ENCODE peak calls at places on chromosomes 1 and 21, in ten cellular contexts. One of them, this sample, is unnamed.

GRCh38 chr1:222167111-222167510 is 380.8 kb downstream of the HHIPL2 start:
- DNase-seq in breast epithelium: peak; percentile 64
- DNase-seq in Peyer's patch: no peak
- DNase-seq in IMR-90: peak; percentile 94
- DNase-seq in spleen: no peak
- DNase-seq in upper lobe of left lung: no peak
- DNase-seq in GM12878: peak; percentile 32
- DNase-seq in body of pancreas: peak; percentile 69
- DNase-seq in transverse colon: peak; percentile 24
- DNase-seq in stomach: peak; percentile 51
- DNase-seq in this sample: no peak

GRCh38 chr21:28393279-28393678 is 599.4 kb downstream of the LTN1 start:
- DNase-seq in GM12878: no peak
- DNase-seq in transverse colon: peak; percentile 83
- DNase-seq in stomach: peak; percentile 84
- DNase-seq in spleen: no peak
- DNase-seq in IMR-90: peak; percentile 21
- DNase-seq in breast epithelium: no peak
- DNase-seq in body of pancreas: peak; percentile 86
- DNase-seq in Peyer's patch: no peak
- DNase-seq in upper lobe of left lung: no peak
- DNase-seq in this sample: no peak

GRCh38 chr1:24226754-24227153 is 39.7 kb upstream of the IFNLR1 start:
- DNase-seq in upper lobe of left lung: no peak
- DNase-seq in body of pancreas: no peak
- DNase-seq in stomach: no peak
- DNase-seq in breast epithelium: no peak
- DNase-seq in Peyer's patch: no peak
- DNase-seq in IMR-90: no peak
- DNase-seq in transverse colon: no peak
- DNase-seq in spleen: no peak
- DNase-seq in GM12878: peak; percentile 35
- DNase-seq in this sample: no peak

GRCh38 chr1:15152318-15153183 is 996 bp upstream of the TMEM51 start:
- DNase-seq in upper lobe of left lung: peak; percentile 90
- DNase-seq in transverse colon: peak; percentile 92
- DNase-seq in body of pancreas: peak; percentile 95
- DNase-seq in stomach: peak; percentile 92
- DNase-seq in Peyer's patch: peak; percentile 26
- DNase-seq in IMR-90: peak; percentile 91
- DNase-seq in GM12878: no peak
- DNase-seq in breast epithelium: peak; percentile 84
- DNase-seq in spleen: peak; percentile 78
- DNase-seq in this sample: peak; percentile 93

GRCh38 chr1:44884746-44885145 is 41.7 kb upstream of the PTCH2 start:
- DNase-seq in spleen: no peak
- DNase-seq in IMR-90: no peak
- DNase-seq in Peyer's patch: no peak
- DNase-seq in GM12878: no peak
- DNase-seq in body of pancreas: peak; percentile 15
- DNase-seq in stomach: no peak
- DNase-seq in upper lobe of left lung: no peak
- DNase-seq in breast epithelium: no peak
- DNase-seq in transverse colon: no peak
- DNase-seq in this sample: no peak

GRCh38 chr21:45948576-45949141 is 32.9 kb upstream of the COL6A1 start:
- DNase-seq in upper lobe of left lung: peak; percentile 65
- DNase-seq in stomach: no peak
- DNase-seq in body of pancreas: peak; percentile 14
- DNase-seq in GM12878: no peak
- DNase-seq in Peyer's patch: no peak
- DNase-seq in breast epithelium: no peak
- DNase-seq in transverse colon: no peak
- DNase-seq in IMR-90: no peak
- DNase-seq in spleen: no peak
- DNase-seq in this sample: no peak

GRCh38 chr1:11753555-11754208 is 8.3 kb upstream of the C1orf167 start:
- DNase-seq in IMR-90: no peak
- DNase-seq in upper lobe of left lung: no peak
- DNase-seq in GM12878: no peak
- DNase-seq in Peyer's patch: no peak
- DNase-seq in body of pancreas: no peak
- DNase-seq in breast epithelium: no peak
- DNase-seq in transverse colon: no peak
- DNase-seq in spleen: no peak
- DNase-seq in stomach: no peak
- DNase-seq in this sample: no peak

GRCh38 chr1:31954607-31955283 is 16.6 kb upstream of the PTP4A2 start:
- DNase-seq in spleen: peak; percentile 89
- DNase-seq in transverse colon: peak; percentile 82
- DNase-seq in stomach: peak; percentile 85
- DNase-seq in Peyer's patch: peak; percentile 50
- DNase-seq in breast epithelium: peak; percentile 60
- DNase-seq in GM12878: no peak
- DNase-seq in upper lobe of left lung: peak; percentile 78
- DNase-seq in IMR-90: peak; percentile 99
- DNase-seq in body of pancreas: peak; percentile 61
- DNase-seq in this sample: peak; percentile 93

GRCh38 chr1:52684545-52684944 is 13.6 kb downstream of the COA7 start:
- DNase-seq in stomach: no peak
- DNase-seq in IMR-90: no peak
- DNase-seq in breast epithelium: no peak
- DNase-seq in transverse colon: no peak
- DNase-seq in spleen: no peak
- DNase-seq in body of pancreas: no peak
- DNase-seq in GM12878: no peak
- DNase-seq in Peyer's patch: no peak
- DNase-seq in upper lobe of left lung: no peak
- DNase-seq in this sample: no peak

GRCh38 chr1:52680353-52680752 is 17.8 kb downstream of the COA7 start:
- DNase-seq in body of pancreas: no peak
- DNase-seq in stomach: no peak
- DNase-seq in breast epithelium: no peak
- DNase-seq in upper lobe of left lung: no peak
- DNase-seq in GM12878: no peak
- DNase-seq in transverse colon: no peak
- DNase-seq in spleen: no peak
- DNase-seq in IMR-90: no peak
- DNase-seq in Peyer's patch: no peak
- DNase-seq in this sample: no peak

GRCh38 chr1:52678961-52679897 is 18.9 kb downstream of the COA7 start:
- DNase-seq in breast epithelium: no peak
- DNase-seq in GM12878: no peak
- DNase-seq in transverse colon: no peak
- DNase-seq in body of pancreas: no peak
- DNase-seq in Peyer's patch: no peak
- DNase-seq in upper lobe of left lung: no peak
- DNase-seq in spleen: no peak
- DNase-seq in IMR-90: no peak
- DNase-seq in stomach: no peak
- DNase-seq in this sample: no peak

GRCh38 chr1:52686830-52687229 is 11.3 kb downstream of the COA7 start:
- DNase-seq in IMR-90: no peak
- DNase-seq in transverse colon: no peak
- DNase-seq in GM12878: no peak
- DNase-seq in body of pancreas: no peak
- DNase-seq in Peyer's patch: no peak
- DNase-seq in stomach: no peak
- DNase-seq in spleen: no peak
- DNase-seq in breast epithelium: no peak
- DNase-seq in upper lobe of left lung: no peak
- DNase-seq in this sample: no peak

DNA sequence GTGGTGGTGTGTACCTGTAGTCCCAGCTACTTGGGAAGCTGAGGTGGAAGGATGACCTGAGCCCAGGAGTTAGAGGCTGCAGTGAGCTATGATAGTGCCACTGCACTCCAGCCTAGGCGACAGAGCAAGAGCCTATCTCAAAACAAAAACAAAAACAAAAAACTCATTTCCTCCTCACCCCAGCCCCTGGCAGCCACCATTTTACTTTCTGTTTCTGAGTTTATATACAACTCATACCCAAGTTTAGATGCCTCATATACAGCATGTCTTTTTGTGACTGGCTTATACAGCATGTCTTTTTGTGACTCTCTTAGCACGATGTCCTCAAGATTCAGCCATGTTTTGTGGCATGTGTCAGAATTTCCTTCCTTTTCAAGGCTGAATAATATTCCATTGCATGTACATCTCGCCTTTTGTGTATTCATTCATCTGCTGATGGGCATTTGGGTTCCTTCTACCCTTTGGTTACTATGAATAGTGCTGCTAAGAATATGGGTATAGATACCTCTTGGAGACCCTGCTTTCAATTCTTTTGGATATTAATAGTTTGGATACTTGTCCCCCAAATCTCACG is 14.7 kb downstream of the COA7 start:
- DNase-seq in IMR-90: no peak
- DNase-seq in Peyer's patch: no peak
- DNase-seq in GM12878: no peak
- DNase-seq in transverse colon: no peak
- DNase-seq in upper lobe of left lung: no peak
- DNase-seq in body of pancreas: no peak
- DNase-seq in spleen: no peak
- DNase-seq in stomach: no peak
- DNase-seq in breast epithelium: no peak
- DNase-seq in this sample: no peak
- TF ChIP-seq POLR2A in IMR-90: no peak
- TF ChIP-seq POLR2A in Peyer's patch: no peak
- TF ChIP-seq POLR2A in GM12878: no peak
- TF ChIP-seq POLR2A in transverse colon: no peak
- TF ChIP-seq POLR2A in upper lobe of left lung: no peak
- TF ChIP-seq POLR2A in body of pancreas: no peak
- TF ChIP-seq POLR2A in spleen: no peak
- TF ChIP-seq POLR2A in stomach: no peak
- TF ChIP-seq POLR2A in breast epithelium: no peak
- TF ChIP-seq POLR2A in this sample: no peak

GRCh38 chr21:40667964-40668363 is 179.0 kb downstream of the DSCAM start:
- DNase-seq in body of pancreas: no peak
- DNase-seq in spleen: no peak
- DNase-seq in IMR-90: no peak
- DNase-seq in Peyer's patch: no peak
- DNase-seq in GM12878: no peak
- DNase-seq in stomach: no peak
- DNase-seq in upper lobe of left lung: no peak
- DNase-seq in transverse colon: no peak
- DNase-seq in breast epithelium: no peak
- DNase-seq in this sample: no peak

GRCh38 chr21:40672602-40673001 is 174.4 kb downstream of the DSCAM start:
- DNase-seq in spleen: no peak
- DNase-seq in transverse colon: no peak
- DNase-seq in GM12878: no peak
- DNase-seq in stomach: no peak
- DNase-seq in Peyer's patch: no peak
- DNase-seq in upper lobe of left lung: no peak
- DNase-seq in body of pancreas: no peak
- DNase-seq in breast epithelium: no peak
- DNase-seq in IMR-90: no peak
- DNase-seq in this sample: no peak

GRCh38 chr21:40662889-40663288 is 184.1 kb downstream of the DSCAM start:
- DNase-seq in GM12878: no peak
- DNase-seq in stomach: no peak
- DNase-seq in upper lobe of left lung: no peak
- DNase-seq in IMR-90: no peak
- DNase-seq in transverse colon: no peak
- DNase-seq in spleen: no peak
- DNase-seq in Peyer's patch: no peak
- DNase-seq in breast epithelium: no peak
- DNase-seq in body of pancreas: no peak
- DNase-seq in this sample: no peak

GRCh38 chr21:40671721-40672120 is 175.2 kb downstream of the DSCAM start:
- DNase-seq in transverse colon: no peak
- DNase-seq in IMR-90: no peak
- DNase-seq in upper lobe of left lung: no peak
- DNase-seq in GM12878: no peak
- DNase-seq in body of pancreas: no peak
- DNase-seq in stomach: no peak
- DNase-seq in breast epithelium: no peak
- DNase-seq in spleen: no peak
- DNase-seq in Peyer's patch: no peak
- DNase-seq in this sample: no peak

GRCh38 chr21:40668535-40669275 is 178.3 kb downstream of the DSCAM start:
- DNase-seq in stomach: no peak
- DNase-seq in upper lobe of left lung: no peak
- DNase-seq in body of pancreas: no peak
- DNase-seq in breast epithelium: no peak
- DNase-seq in Peyer's patch: no peak
- DNase-seq in transverse colon: no peak
- DNase-seq in spleen: no peak
- DNase-seq in IMR-90: no peak
- DNase-seq in GM12878: no peak
- DNase-seq in this sample: no peak
- H3K4me1 ChIP-seq in stomach: no peaks in the 10 kb centered on the region
- H3K4me1 ChIP-seq in upper lobe of left lung: no peaks in the 10 kb centered on the region
- H3K4me1 ChIP-seq in body of pancreas: no peaks in the 10 kb centered on the region
- H3K4me1 ChIP-seq in breast epithelium: no peaks in the 10 kb centered on the region
- H3K4me1 ChIP-seq in Peyer's patch: no peaks in the 10 kb centered on the region
- H3K4me1 ChIP-seq in transverse colon: no peaks in the 10 kb centered on the region
- H3K4me1 ChIP-seq in spleen: no peaks in the 10 kb centered on the region
- H3K4me1 ChIP-seq in IMR-90: no peaks in the 10 kb centered on the region
- H3K4me1 ChIP-seq in GM12878: no peaks in the 10 kb centered on the region
- H3K4me1 ChIP-seq in this sample: no peaks in the 10 kb centered on the region

GRCh38 chr1:22366346-22366745 is 85.3 kb upstream of the ZBTB40 start:
- DNase-seq in Peyer's patch: no peak
- DNase-seq in spleen: no peak
- DNase-seq in transverse colon: no peak
- DNase-seq in IMR-90: no peak
- DNase-seq in breast epithelium: no peak
- DNase-seq in body of pancreas: no peak
- DNase-seq in upper lobe of left lung: no peak
- DNase-seq in stomach: no peak
- DNase-seq in GM12878: no peak
- DNase-seq in this sample: no peak

GRCh38 chr1:22365331-22366295 is 86.0 kb upstream of the ZBTB40 start:
- DNase-seq in GM12878: no peak
- DNase-seq in Peyer's patch: no peak
- DNase-seq in spleen: no peak
- DNase-seq in transverse colon: no peak
- DNase-seq in body of pancreas: no peak
- DNase-seq in IMR-90: no peak
- DNase-seq in stomach: no peak
- DNase-seq in breast epithelium: no peak
- DNase-seq in upper lobe of left lung: no peak
- DNase-seq in this sample: no peak

GRCh38 chr1:22364326-22364650 is 87.4 kb upstream of the ZBTB40 start:
- DNase-seq in spleen: no peak
- DNase-seq in Peyer's patch: no peak
- DNase-seq in GM12878: no peak
- DNase-seq in stomach: no peak
- DNase-seq in upper lobe of left lung: no peak
- DNase-seq in breast epithelium: no peak
- DNase-seq in IMR-90: no peak
- DNase-seq in transverse colon: no peak
- DNase-seq in body of pancreas: no peak
- DNase-seq in this sample: no peak

GRCh38 chr1:22363403-22364325 is 88.0 kb upstream of the ZBTB40 start:
- DNase-seq in body of pancreas: no peak
- DNase-seq in spleen: no peak
- DNase-seq in IMR-90: no peak
- DNase-seq in transverse colon: no peak
- DNase-seq in GM12878: no peak
- DNase-seq in breast epithelium: no peak
- DNase-seq in upper lobe of left lung: no peak
- DNase-seq in stomach: no peak
- DNase-seq in Peyer's patch: no peak
- DNase-seq in this sample: no peak

GRCh38 chr1:22364764-22365163 is 86.9 kb upstream of the ZBTB40 start:
- DNase-seq in breast epithelium: no peak
- DNase-seq in spleen: no peak
- DNase-seq in Peyer's patch: no peak
- DNase-seq in IMR-90: no peak
- DNase-seq in upper lobe of left lung: no peak
- DNase-seq in stomach: no peak
- DNase-seq in body of pancreas: no peak
- DNase-seq in transverse colon: no peak
- DNase-seq in GM12878: no peak
- DNase-seq in this sample: no peak
- TF ChIP-seq CTCF in breast epithelium: no peak
- TF ChIP-seq CTCF in spleen: no peak
- TF ChIP-seq CTCF in Peyer's patch: no peak
- TF ChIP-seq CTCF in IMR-90: no peak
- TF ChIP-seq CTCF in upper lobe of left lung: no peak
- TF ChIP-seq CTCF in stomach: no peak
- TF ChIP-seq CTCF in body of pancreas: no peak
- TF ChIP-seq CTCF in transverse colon: no peak
- TF ChIP-seq CTCF in GM12878: no peak
- TF ChIP-seq CTCF in this sample: no peak

GRCh38 chr1:170534626-170535147 is 2.7 kb downstream of the GORAB start:
- DNase-seq in spleen: no peak
- DNase-seq in body of pancreas: no peak
- DNase-seq in transverse colon: no peak
- DNase-seq in upper lobe of left lung: no peak
- DNase-seq in breast epithelium: no peak
- DNase-seq in IMR-90: no peak
- DNase-seq in GM12878: no peak
- DNase-seq in Peyer's patch: no peak
- DNase-seq in stomach: no peak
- DNase-seq in this sample: no peak

GRCh38 chr1:170535418-170535817 is 3.5 kb downstream of the GORAB start:
- DNase-seq in breast epithelium: no peak
- DNase-seq in stomach: no peak
- DNase-seq in IMR-90: no peak
- DNase-seq in transverse colon: no peak
- DNase-seq in GM12878: no peak
- DNase-seq in body of pancreas: no peak
- DNase-seq in spleen: no peak
- DNase-seq in Peyer's patch: no peak
- DNase-seq in upper lobe of left lung: no peak
- DNase-seq in this sample: no peak

GRCh38 chr1:170533331-170533730 is 1.4 kb downstream of the GORAB start:
- DNase-seq in stomach: no peak
- DNase-seq in breast epithelium: no peak
- DNase-seq in spleen: no peak
- DNase-seq in upper lobe of left lung: no peak
- DNase-seq in body of pancreas: no peak
- DNase-seq in Peyer's patch: no peak
- DNase-seq in transverse colon: no peak
- DNase-seq in GM12878: no peak
- DNase-seq in IMR-90: peak; percentile 70
- DNase-seq in this sample: no peak

GRCh38 chr1:170530972-170531757 is 801 bp upstream of the GORAB start:
- DNase-seq in IMR-90: no peak
- DNase-seq in spleen: peak; percentile 73
- DNase-seq in stomach: no peak
- DNase-seq in Peyer's patch: peak; percentile 40
- DNase-seq in GM12878: no peak
- DNase-seq in upper lobe of left lung: peak; percentile 12
- DNase-seq in body of pancreas: peak; percentile 5
- DNase-seq in breast epithelium: no peak
- DNase-seq in transverse colon: peak; percentile 13
- DNase-seq in this sample: peak; percentile 49

DNA sequence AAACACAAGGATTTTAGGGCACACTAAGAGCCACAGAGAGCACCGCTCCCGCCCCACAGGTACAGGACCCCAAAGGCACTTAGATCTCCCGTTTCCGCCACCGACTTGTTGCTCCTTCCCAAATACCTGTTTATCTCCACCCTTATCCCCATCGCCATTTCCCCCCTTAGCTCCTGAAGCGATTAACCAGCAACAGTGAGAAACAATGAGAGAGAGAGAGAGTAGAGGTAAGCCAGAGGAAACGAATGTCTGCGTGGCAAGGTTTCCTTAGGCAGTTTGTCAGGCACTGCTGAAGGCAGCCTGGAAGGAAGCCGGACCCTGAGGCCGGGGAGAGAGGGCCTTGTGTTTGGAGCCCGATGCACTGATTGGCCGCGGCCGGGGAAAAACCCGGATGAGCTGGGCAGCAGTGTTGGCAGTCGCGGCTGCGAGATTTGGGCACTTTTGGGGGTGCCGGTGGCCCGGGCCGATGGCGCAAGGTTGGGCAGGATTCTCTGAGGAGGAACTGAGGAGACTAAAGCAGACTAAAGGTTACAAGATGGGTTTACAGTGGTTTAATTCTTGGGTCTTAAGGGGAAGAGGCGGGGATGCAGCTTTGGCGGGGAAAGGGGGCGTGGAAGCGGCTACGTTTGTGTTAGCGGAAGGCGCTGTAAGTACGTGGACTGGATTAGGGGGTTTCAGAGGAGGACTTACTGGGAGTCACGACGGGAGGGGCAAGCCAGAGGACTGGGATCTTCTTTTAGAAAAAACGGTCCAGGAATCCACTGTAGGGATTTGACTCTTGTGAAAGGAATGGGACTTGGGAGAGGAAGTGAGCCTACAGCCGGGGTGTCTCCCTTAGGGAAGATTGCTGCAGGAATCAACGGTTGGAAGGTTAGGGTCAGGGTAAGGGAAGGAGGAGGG is at the start of gene GORAB:
- DNase-seq in transverse colon: peak; percentile 92
- DNase-seq in IMR-90: peak; percentile 97
- DNase-seq in breast epithelium: peak; percentile 89
- DNase-seq in Peyer's patch: peak; percentile 91
- DNase-seq in spleen: peak; percentile 96
- DNase-seq in upper lobe of left lung: peak; percentile 95
- DNase-seq in stomach: peak; percentile 91
- DNase-seq in body of pancreas: peak; percentile 94
- DNase-seq in GM12878: peak; percentile 82
- DNase-seq in this sample: peak; percentile 90
- TF ChIP-seq POLR2A in transverse colon: peak; percentile 87
- TF ChIP-seq POLR2A in IMR-90: peak; percentile 95
- TF ChIP-seq POLR2A in breast epithelium: peak; percentile 33
- TF ChIP-seq POLR2A in Peyer's patch: peak; percentile 46
- TF ChIP-seq POLR2A in spleen: peak; percentile 30
- TF ChIP-seq POLR2A in upper lobe of left lung: peak; percentile 65
- TF ChIP-seq POLR2A in stomach: no peak
- TF ChIP-seq POLR2A in body of pancreas: peak; percentile 91
- TF ChIP-seq POLR2A in GM12878: peak; percentile 93
- TF ChIP-seq POLR2A in this sample: peak; percentile 43